ENCODE peak calls at places on chromosomes 7 and 10, in ten cellular contexts. Q is neural progenitor cell, A is SK-N-SH, U is sigmoid colon, X is HCT116, T is tibial artery, Z is tibial nerve, B is mucosa of descending colon, P is psoas muscle, H is cardiac muscle cell. K is an unnamed sample. For H3K9me3, the result is how much of the 10 kb centered on the place peaks cover.

GRCh38 chr10:74051729-74052342 is 53.9 kb downstream of the VCL start:
- DNase-seq in B (no peak), A (no peak), H (no peak), U (no peak), Z (no peak), Q (peak), T (no peak), X (no peak), P (no peak), K (no peak)

GRCh38 chr7:121624922-121625321 is 228.8 kb upstream of the FAM3C start:
- DNase-seq in H (peak), Z (no peak), Q (no peak), X (no peak), U (peak), T (peak), P (no peak), A (no peak), B (no peak), K (no peak)

GRCh38 chr10:6014241-6014761 is 37.0 kb upstream of the IL15RA start:
- DNase-seq in Z (peak), P (no peak), T (peak), U (no peak), X (peak), Q (peak), A (peak), H (peak), B (peak), K (peak)

GRCh38 chr7:76202666-76203030 is 952 bp downstream of the SRRM3 start:
- DNase-seq in B (no peak), Q (peak), H (no peak), T (no peak), A (peak), Z (no peak), X (no peak), P (no peak), U (no peak), K (no peak)

GRCh38 chr10:32979041-32979440 is 21.0 kb upstream of the ITGB1 start:
- DNase-seq in Q (no peak), Z (no peak), H (no peak), T (no peak), X (no peak), A (no peak), B (no peak), P (no peak), U (no peak), K (no peak)

GRCh38 chr7:84271550-84271949 is 77.0 kb upstream of the SEMA3A start:
- DNase-seq in A (no peak), Q (no peak), T (no peak), Z (no peak), H (peak), U (no peak), B (no peak), P (no peak), X (no peak), K (no peak)

GRCh38 chr10:6024334-6024682 is 37.9 kb downstream of the IL2RA start:
- DNase-seq in T (no peak), B (no peak), Q (no peak), P (no peak), A (no peak), Z (no peak), U (no peak), H (no peak), X (no peak), K (no peak)

GRCh38 chr10:3199488-3199887 is 26.9 kb upstream of the PITRM1 start:
- DNase-seq in P (no peak), Q (no peak), X (no peak), A (no peak), Z (no peak), B (no peak), T (no peak), H (no peak), U (no peak), K (no peak)

GRCh38 chr10:125494631-125495239 is 188.2 kb downstream of the TEX36 start:
- DNase-seq in H (no peak), X (no peak), B (no peak), Q (no peak), U (no peak), A (no peak), Z (no peak), T (no peak), P (no peak), K (no peak)

GRCh38 chr7:108203433-108204002 is 73.4 kb upstream of the LAMB4 start:
- DNase-seq in T (no peak), Q (no peak), P (no peak), B (peak), Z (no peak), H (no peak), X (no peak), U (no peak), A (no peak), K (no peak)

GRCh38 chr10:60434418-60435046 is 44.9 kb upstream of the ANK3 start:
- DNase-seq in Z (peak), H (peak), A (peak), U (no peak), Q (peak), T (peak), B (peak), P (no peak), X (peak), K (no peak)

GRCh38 chr10:124302951-124303505 is 115.7 kb downstream of the OAT start:
- DNase-seq in P (no peak), X (no peak), Z (no peak), T (no peak), B (no peak), U (peak), H (no peak), A (no peak), Q (no peak), K (no peak)

GRCh38 chr10:95321554-95322301 is 30.9 kb upstream of the PDLIM1 start:
- DNase-seq in T (no peak), Z (no peak), X (no peak), P (no peak), A (no peak), U (no peak), B (no peak), Q (no peak), H (no peak), K (no peak)

GRCh38 chr7:98733036-98733435 is 116.0 kb downstream of the NPTX2 start:
- DNase-seq in B (peak), Z (no peak), P (no peak), Q (peak), X (peak), T (no peak), U (no peak), A (peak), H (peak), K (no peak)

GRCh38 chr7:50939026-50939425 is 156.3 kb upstream of the GRB10 start:
- DNase-seq in H (peak), P (no peak), T (no peak), Q (no peak), A (no peak), U (no peak), Z (no peak), B (no peak), X (no peak), K (no peak)

GRCh38 chr7:70856889-70857511 is 274.9 kb upstream of the GALNT17 start:
- DNase-seq in P (peak), H (peak), T (peak), U (peak), A (peak), X (peak), B (peak), Q (peak), Z (peak), K (no peak)

GRCh38 chr10:80444124-80444523 is 10.0 kb upstream of the TSPAN14 start:
- DNase-seq in T (no peak), U (no peak), H (no peak), X (no peak), Q (peak), Z (no peak), P (no peak), B (no peak), A (no peak), K (no peak)

GRCh38 chr7:80312139-80312661 is 177.6 kb downstream of the GNAI1 start:
- DNase-seq in U (no peak), Z (no peak), A (no peak), H (peak), T (no peak), P (no peak), B (peak), Q (no peak), X (no peak), K (no peak)

GRCh38 chr10:25564351-25564750 is 369.7 kb upstream of the MYO3A start:
- DNase-seq in B (no peak), U (no peak), H (no peak), X (no peak), Z (no peak), Q (peak), P (no peak), A (no peak), T (no peak), K (no peak)

GRCh38 chr7:14767716-14768425 is 134.7 kb downstream of the DGKB start:
- DNase-seq in X (no peak), B (no peak), Z (no peak), A (no peak), Q (no peak), U (no peak), H (peak), T (no peak), P (no peak), K (no peak)

GRCh38 chr7:64300641-64301405 is 12.9 kb upstream of the ZNF736 start:
- DNase-seq in B (no peak), Q (no peak), T (no peak), P (no peak), Z (no peak), U (no peak), H (no peak), A (no peak), X (no peak), K (no peak)
- H3K9me3 ChIP-seq in B (under half), Q (under half), T (under half), P (under half), Z (under half), U (under half), H (under half), A (under half), X (under half), K (under half)

DNA sequence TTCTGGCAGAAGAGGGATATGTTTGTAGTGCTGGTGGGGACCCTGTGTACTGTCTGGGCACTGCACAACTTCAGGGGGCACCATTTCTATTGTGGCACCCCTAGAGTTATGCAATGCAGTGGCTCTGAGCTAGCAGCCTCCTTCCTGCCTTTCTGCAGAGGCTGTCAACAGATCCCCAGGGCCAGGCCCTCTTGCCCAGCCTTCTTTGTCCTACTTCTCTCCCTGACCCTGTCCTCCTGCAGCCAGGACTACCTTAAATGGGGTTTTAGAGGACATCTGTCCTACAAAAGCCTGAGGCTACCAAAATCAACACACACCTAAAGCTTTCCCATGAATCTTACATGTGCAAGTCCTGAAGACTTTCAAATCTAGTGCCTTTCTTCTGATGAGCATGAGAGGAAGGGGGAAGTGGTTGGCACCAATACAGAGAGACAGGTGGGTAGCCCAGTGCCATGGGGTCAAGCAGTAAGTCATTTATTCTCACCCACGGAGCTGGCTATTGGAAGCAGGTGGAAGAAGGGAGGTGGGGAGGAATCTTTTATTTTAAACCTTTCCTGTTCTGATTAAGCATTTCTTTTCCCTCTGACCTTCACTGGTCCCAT is 2.4 kb downstream of the SPOCK2 start:
- DNase-seq in P (no peak), B (no peak), T (no peak), X (no peak), H (no peak), Z (no peak), A (no peak), U (no peak), Q (no peak), K (no peak)
- TF ChIP-seq CTCF in P (no peak), B (no peak), T (no peak), X (no peak), H (no peak), Z (no peak), A (no peak), U (no peak), Q (no peak), K (no peak)

GRCh38 chr7:24966802-24967201 is 13.2 kb downstream of the OSBPL3 start:
- DNase-seq in H (peak), P (no peak), B (no peak), A (no peak), Z (no peak), Q (no peak), T (no peak), U (no peak), X (no peak), K (no peak)

GRCh38 chr7:24963218-24963617 is 16.8 kb downstream of the OSBPL3 start:
- DNase-seq in Q (no peak), X (no peak), U (peak), T (peak), Z (peak), P (peak), H (peak), A (no peak), B (peak), K (no peak)

GRCh38 chr7:24962418-24962962 is 17.5 kb downstream of the OSBPL3 start:
- DNase-seq in B (no peak), P (no peak), Q (no peak), U (no peak), H (no peak), T (no peak), A (no peak), Z (no peak), X (no peak), K (no peak)

GRCh38 chr7:24965831-24966708 is 13.9 kb downstream of the OSBPL3 start:
- DNase-seq in A (no peak), H (no peak), B (peak), Q (peak), U (no peak), X (no peak), T (peak), P (no peak), Z (peak), K (no peak)

GRCh38 chr7:24964177-24964576 is 15.8 kb downstream of the OSBPL3 start:
- DNase-seq in U (no peak), Q (no peak), Z (no peak), H (no peak), X (no peak), T (no peak), A (no peak), B (no peak), P (no peak), K (no peak)
- H3K9me3 ChIP-seq in U (under half), Q (under half), Z (under half), H (under half), X (under half), T (under half), A (under half), B (under half), P (under half), K (under half)

DNA sequence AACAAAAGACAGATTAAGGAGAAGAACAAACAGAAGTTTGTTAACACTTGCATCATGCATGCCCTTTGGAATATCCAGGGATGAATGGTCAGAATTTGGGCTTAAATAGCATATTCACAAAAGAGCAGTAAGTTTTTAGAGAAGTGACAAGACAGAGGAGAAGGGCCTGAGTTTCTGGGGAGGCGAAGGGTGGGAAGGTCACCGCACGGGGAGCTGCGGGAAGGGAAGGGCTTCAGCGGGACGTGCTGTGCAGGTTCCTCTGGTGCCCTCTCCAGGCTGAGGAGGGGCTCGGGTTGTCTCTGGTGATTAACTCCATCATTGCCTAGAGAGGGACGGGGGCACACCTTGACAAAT is 10.4 kb upstream of the ZNF22 start:
- DNase-seq in B (peak), U (peak), X (no peak), P (no peak), Z (no peak), A (no peak), Q (peak), H (no peak), T (no peak), K (no peak)
- TF ChIP-seq CTCF in B (no peak), U (no peak), X (peak), P (no peak), Z (no peak), A (no peak), Q (peak), H (peak), T (no peak), K (no peak)

GRCh38 chr10:35387768-35388167 is 51.5 kb downstream of the CCNY start:
- DNase-seq in T (no peak), X (no peak), U (no peak), B (no peak), P (no peak), Q (no peak), Z (no peak), A (no peak), H (peak), K (no peak)
- H3K9me3 ChIP-seq in T (under half), X (under half), U (under half), B (under half), P (under half), Q (under half), Z (under half), A (under half), H (under half), K (under half)

DNA sequence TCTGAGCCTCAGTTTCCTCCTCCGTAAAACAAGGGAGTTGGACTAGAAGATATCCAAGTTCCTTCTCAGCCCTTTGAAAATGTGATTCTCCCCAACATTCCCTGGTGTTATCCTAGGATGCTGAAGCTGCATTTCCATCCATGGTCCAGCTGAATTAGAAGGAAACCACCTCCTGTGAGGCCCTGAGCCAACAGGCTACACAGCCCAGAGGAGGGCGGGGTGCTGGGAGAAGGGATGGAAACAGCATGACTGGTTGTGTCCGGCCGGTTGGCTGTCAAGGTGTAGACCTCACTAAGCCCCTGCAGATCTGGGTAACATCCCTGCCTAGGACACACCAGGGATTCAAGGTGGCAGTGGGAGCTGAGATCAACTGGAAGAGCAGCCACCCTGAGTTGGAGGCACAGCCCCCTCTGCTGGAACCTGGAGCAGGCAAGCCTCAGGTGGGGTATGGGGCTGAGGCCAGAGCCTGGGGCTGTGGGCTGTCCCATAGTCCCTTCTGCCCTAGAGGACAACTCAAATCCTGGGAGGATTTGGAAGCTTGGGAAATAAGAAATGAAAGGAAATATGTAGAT is 72.0 kb downstream of the PAX2 start:
- DNase-seq in X (no peak), Q (peak), H (no peak), Z (no peak), U (peak), A (no peak), B (no peak), P (no peak), T (no peak), K (no peak)
- TF ChIP-seq CTCF in X (peak), Q (peak), H (no peak), Z (no peak), U (no peak), A (no peak), B (no peak), P (no peak), T (no peak), K (no peak)

GRCh38 chr10:133267829-133268228 is 8.8 kb downstream of the ADAM8 start:
- DNase-seq in H (no peak), U (no peak), Q (no peak), Z (no peak), P (no peak), A (no peak), B (no peak), T (no peak), X (no peak), K (no peak)
- H3K9me3 ChIP-seq in H (under half), U (under half), Q (under half), Z (under half), P (under half), A (under half), B (under half), T (under half), X (under half), K (under half)

GRCh38 chr10:102268333-102268999 is 23.1 kb downstream of the GBF1 start:
- DNase-seq in Z (no peak), B (no peak), Q (no peak), X (no peak), H (peak), A (no peak), T (no peak), U (no peak), P (no peak), K (no peak)
- TF ChIP-seq CTCF in Z (no peak), B (no peak), Q (no peak), X (no peak), H (no peak), A (peak), T (no peak), U (no peak), P (no peak), K (no peak)

GRCh38 chr7:156109076-156109475 is 296.8 kb upstream of the SHH start:
- DNase-seq in B (no peak), H (no peak), A (no peak), T (no peak), X (no peak), Q (no peak), Z (no peak), U (no peak), P (no peak), K (no peak)
- H3K9me3 ChIP-seq in B (under half), H (under half), A (under half), T (under half), X (under half), Q (under half), Z (under half), U (under half), P (under half), K (under half)

K was measured in thoracic aorta.